ENCODE peak calls at places on chromosomes 5 and 9, in five cellular contexts. R, E, O, J and G are unnamed samples.

GRCh38 chr5:21646469-21646868 is 1206.7 kb downstream of the CDH12 start:
- DNase-seq in R (no peak), E (no peak), O (peak; percentile 40), J (no peak), G (peak; percentile 72)

GRCh38 chr9:70101265-70101664 is 57.6 kb downstream of the MAMDC2 start:
- DNase-seq in R (no peak), E (no peak), O (peak; percentile 85), J (no peak), G (no peak)

GRCh38 chr5:99025298-99026045 is 96.7 kb upstream of the CHD1 start:
- DNase-seq in R (no peak), E (no peak), O (no peak), J (peak; percentile 76), G (peak; percentile 18)

GRCh38 chr9:38284768-38285080 is 107.8 kb upstream of the ALDH1B1 start:
- DNase-seq in R (no peak), E (no peak), O (no peak), J (no peak), G (no peak)

GRCh38 chr9:91803143-91803940 is 146.7 kb downstream of the ROR2 start:
- DNase-seq in R (no peak), E (no peak), O (peak; percentile 81), J (no peak), G (no peak)

GRCh38 chr5:78495800-78496199 is 135.4 kb downstream of the SCAMP1 start:
- DNase-seq in R (no peak), E (no peak), O (no peak), J (no peak), G (peak; percentile 27)

GRCh38 chr9:81648891-81649290 is 40.5 kb downstream of the TLE1 start:
- DNase-seq in R (no peak), E (no peak), O (no peak), J (no peak), G (no peak)

GRCh38 chr5:10576121-10576789 is 12.4 kb downstream of the ANKRD33B start:
- DNase-seq in R (no peak), E (no peak), O (no peak), J (no peak), G (no peak)

GRCh38 chr5:2006193-2006970 is 123.7 kb upstream of the IRX4 start:
- DNase-seq in R (no peak), E (no peak), O (no peak), J (no peak), G (no peak)

GRCh38 chr9:114382951-114383865 is 4.6 kb downstream of the AKNA start:
- DNase-seq in R (no peak), E (no peak), O (peak; percentile 50), J (no peak), G (no peak)

GRCh38 chr9:2610985-2611384 is 10.6 kb upstream of the VLDLR start:
- DNase-seq in R (no peak), E (no peak), O (peak; percentile 41), J (no peak), G (no peak)

GRCh38 chr9:120387257-120387999 is 192.5 kb downstream of the CDK5RAP2 start:
- DNase-seq in R (no peak), E (no peak), O (no peak), J (peak; percentile 80), G (no peak)

GRCh38 chr5:149802008-149802407 is 71.9 kb downstream of the PPARGC1B start:
- DNase-seq in R (no peak), E (no peak), O (no peak), J (no peak), G (no peak)

GRCh38 chr5:81749562-81750307 is 1.2 kb downstream of the SSBP2 start:
- DNase-seq in R (peak; percentile 36), E (peak; percentile 69), O (peak; percentile 17), J (no peak), G (peak; percentile 14)

GRCh38 chr5:170353011-170353890 is 35.9 kb downstream of the KCNMB1 start:
- DNase-seq in R (no peak), E (no peak), O (no peak), J (no peak), G (no peak)

GRCh38 chr5:22678886-22679285 is 174.3 kb downstream of the CDH12 start:
- DNase-seq in R (no peak), E (no peak), O (no peak), J (no peak), G (no peak)

GRCh38 chr5:100708625-100709171 is 173.5 kb downstream of the FAM174A start:
- DNase-seq in R (no peak), E (no peak), O (no peak), J (no peak), G (no peak)

GRCh38 chr5:171709930-171710329 is 75.7 kb upstream of the SMIM23 start:
- DNase-seq in R (no peak), E (no peak), O (no peak), J (no peak), G (no peak)

GRCh38 chr5:143494162-143494561 is 90.7 kb upstream of the NR3C1 start:
- DNase-seq in R (no peak), E (no peak), O (peak; percentile 94), J (no peak), G (peak; percentile 28)

GRCh38 chr9:118302721-118303120 is 598.5 kb downstream of the TLR4 start:
- DNase-seq in R (no peak), E (no peak), O (no peak), J (no peak), G (no peak)

GRCh38 chr5:27472000-27472763 is 433.8 kb upstream of the CDH9 start:
- DNase-seq in R (peak; percentile 76), E (peak; percentile 57), O (peak; percentile 19), J (peak; percentile 98), G (no peak)

GRCh38 chr5:59485629-59486439 is 407.7 kb downstream of the PDE4D start:
- DNase-seq in R (no peak), E (no peak), O (no peak), J (no peak), G (peak; percentile 59)

GRCh38 chr5:865168-865521 is 14.4 kb upstream of the ZDHHC11 start:
- DNase-seq in R (no peak), E (no peak), O (no peak), J (no peak), G (no peak)

GRCh38 chr5:109125755-109126429 is 283.9 kb downstream of the PJA2 start:
- DNase-seq in R (no peak), E (no peak), O (no peak), J (no peak), G (no peak)

GRCh38 chr5:153267506-153267905 is 223.0 kb upstream of the GRIA1 start:
- DNase-seq in R (no peak), E (no peak), O (no peak), J (no peak), G (no peak)

GRCh38 chr5:127848098-127848497 is 144.9 kb downstream of the CCDC192 start:
- DNase-seq in R (no peak), E (no peak), O (no peak), J (no peak), G (no peak)

GRCh38 chr5:65986050-65986451 is 59.7 kb downstream of the ERBIN start:
- DNase-seq in R (no peak), E (no peak), O (peak; percentile 91), J (no peak), G (peak; percentile 19)

GRCh38 chr9:133772581-133772980 is 34.4 kb upstream of the SARDH start:
- DNase-seq in R (no peak), E (no peak), O (no peak), J (no peak), G (no peak)

GRCh38 chr9:134058716-134059115 is 9.1 kb downstream of the BRD3 start:
- DNase-seq in R (no peak), E (no peak), O (peak; percentile 9), J (no peak), G (peak; percentile 25)

GRCh38 chr9:91341258-91341746 is 20.4 kb downstream of the AUH start:
- DNase-seq in R (peak; percentile 37), E (no peak), O (no peak), J (no peak), G (no peak)

GRCh38 chr9:127991017-127991756 is 10.4 kb upstream of the EEIG1 start:
- DNase-seq in R (no peak), E (no peak), O (no peak), J (peak; percentile 79), G (no peak)

GRCh38 chr5:174419523-174420132 is 304.8 kb upstream of the MSX2 start:
- DNase-seq in R (peak; percentile 76), E (peak; percentile 15), O (peak; percentile 91), J (peak; percentile 57), G (peak; percentile 43)

GRCh38 chr5:128264567-128264966 is 181.0 kb downstream of the SLC12A2 start:
- DNase-seq in R (no peak), E (no peak), O (peak; percentile 26), J (no peak), G (no peak)

GRCh38 chr9:89719202-89719601 is 114.4 kb downstream of the GADD45G start:
- DNase-seq in R (no peak), E (no peak), O (no peak), J (no peak), G (no peak)

GRCh38 chr5:41527201-41527779 is 16.9 kb upstream of the PLCXD3 start:
- DNase-seq in R (no peak), E (no peak), O (peak; percentile 98), J (no peak), G (peak; percentile 7)

GRCh38 chr9:91060520-91061343 is 259.1 kb downstream of the SYK start:
- DNase-seq in R (no peak), E (no peak), O (peak; percentile 99), J (peak; percentile 94), G (peak; percentile 98)

GRCh38 chr9:121876658-121877271 is 216.3 kb downstream of the TTLL11 start:
- DNase-seq in R (no peak), E (no peak), O (peak; percentile 89), J (no peak), G (no peak)

DNA sequence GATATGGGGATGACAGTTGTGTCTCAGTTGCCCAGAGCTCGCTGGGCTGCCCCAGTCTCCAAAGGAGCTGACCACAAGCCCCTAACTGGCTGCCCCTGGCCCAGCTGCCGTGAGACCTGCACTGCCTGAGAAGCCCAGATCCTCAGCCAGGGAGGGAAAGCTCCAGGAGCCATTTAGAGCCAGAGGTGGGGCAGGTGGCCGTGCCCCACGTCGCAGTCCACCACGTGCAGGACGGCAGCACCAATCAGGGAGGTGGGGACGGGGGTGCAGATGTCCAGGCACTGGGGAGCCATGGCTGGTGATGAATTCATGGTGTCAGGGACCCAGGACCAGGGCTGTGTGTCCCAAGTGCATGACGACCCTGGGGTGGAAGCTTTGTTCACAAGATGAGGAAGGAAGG is 13.4 kb downstream of the PRRX2 start:
- DNase-seq in R (no peak), E (no peak), O (no peak), J (no peak), G (no peak)
- H4K20me1 ChIP-seq in R (peaks cover 35% of the 10 kb centered on the region), E (no peaks in the 10 kb centered on the region), O (peaks cover 62% of the 10 kb centered on the region), J (no peaks in the 10 kb centered on the region), G (no peaks in the 10 kb centered on the region)

GRCh38 chr9:794386-794785 is 47.1 kb upstream of the DMRT1 start:
- DNase-seq in R (no peak), E (no peak), O (peak; percentile 25), J (no peak), G (no peak)

GRCh38 chr9:788777-789176 is 52.7 kb upstream of the DMRT1 start:
- DNase-seq in R (no peak), E (no peak), O (no peak), J (no peak), G (no peak)

GRCh38 chr9:792331-793260 is 48.9 kb upstream of the DMRT1 start:
- DNase-seq in R (no peak), E (no peak), O (peak; percentile 39), J (peak; percentile 76), G (no peak)
- TF ChIP-seq POLR2A in R (no peak), E (no peak), O (no peak), J (no peak), G (no peak)

GRCh38 chr5:79510638-79511037 is 3.3 kb downstream of the HOMER1 start:
- DNase-seq in R (no peak), E (no peak), O (no peak), J (no peak), G (no peak)
- H4K20me1 ChIP-seq in R (peaks cover 13% of the 10 kb centered on the region), E (no peaks in the 10 kb centered on the region), O (no peaks in the 10 kb centered on the region), J (peaks cover 15% of the 10 kb centered on the region), G (no peaks in the 10 kb centered on the region)

GRCh38 chr5:126097881-126098280 is 325.3 kb upstream of the GRAMD2B start:
- DNase-seq in R (no peak), E (no peak), O (no peak), J (no peak), G (no peak)
- TF ChIP-seq POLR2A in R (no peak), E (no peak), O (no peak), J (no peak), G (no peak)